ENCODE peak calls at places on chromosome 3, in four cellular contexts. B is K562, L is GM12878, E is H1. T is an unnamed sample.

GRCh38 chr3:15348246-15348645 is 15.9 kb upstream of the SH3BP5 start:
- DNase-seq in L (no peak), B (no peak), E (no peak), T (no peak)

GRCh38 chr3:154122096-154122911 is 1.1 kb downstream of the ARHGEF26 start:
- DNase-seq in E (no peak), B (no peak), L (no peak), T (no peak)

GRCh38 chr3:46496745-46497555 is 826 bp upstream of the RTP3 start:
- DNase-seq in L (peak), B (no peak), E (peak), T (no peak)

GRCh38 chr3:14144423-14145075 is 19.7 kb downstream of the TMEM43 start:
- DNase-seq in B (peak), L (peak), E (no peak), T (peak)

GRCh38 chr3:90080988-90081387 is 973.6 kb downstream of the EPHA3 start:
- DNase-seq in B (no peak), L (no peak), E (peak), T (no peak)

GRCh38 chr3:14700891-14701290 is 25.9 kb downstream of the C3orf20 start:
- DNase-seq in B (no peak), E (no peak), L (no peak), T (no peak)

GRCh38 chr3:146125946-146126345 is 35.0 kb downstream of the PLOD2 start:
- DNase-seq in L (no peak), E (no peak), B (no peak), T (no peak)

GRCh38 chr3:38835939-38836338 is 19.9 kb upstream of the SCN10A start:
- DNase-seq in E (no peak), L (no peak), B (no peak), T (no peak)

GRCh38 chr3:54122802-54123537 is 618 bp downstream of the CACNA2D3 start:
- DNase-seq in B (no peak), E (no peak), L (no peak), T (no peak)

GRCh38 chr3:123290962-123291361 is 89.2 kb downstream of the SEC22A start:
- DNase-seq in L (no peak), B (no peak), E (no peak), T (no peak)

GRCh38 chr3:120767106-120767505 is 24.6 kb downstream of the GTF2E1 start:
- DNase-seq in L (no peak), E (no peak), B (no peak), T (no peak)

GRCh38 chr3:148074057-148074456 is 623.6 kb upstream of the AGTR1 start:
- DNase-seq in L (no peak), B (no peak), E (no peak), T (no peak)

GRCh38 chr3:66400381-66401156 is 100.3 kb downstream of the LRIG1 start:
- DNase-seq in L (no peak), B (no peak), E (no peak), T (no peak)

GRCh38 chr3:186993940-186994670 is 63.8 kb downstream of the ST6GAL1 start:
- DNase-seq in E (no peak), L (no peak), B (no peak), T (no peak)

GRCh38 chr3:42014949-42015533 is 53.1 kb upstream of the ULK4 start:
- DNase-seq in B (no peak), E (no peak), L (no peak), T (no peak)

GRCh38 chr3:122577409-122578028 is at the start of gene PARP15:
- DNase-seq in L (no peak), E (peak), B (no peak), T (no peak)

GRCh38 chr3:46349484-46350261 is 4.2 kb upstream of the CCR2 start:
- DNase-seq in B (no peak), E (no peak), L (no peak), T (no peak)

GRCh38 chr3:52440249-52440551 is 4.7 kb downstream of the SEMA3G start:
- DNase-seq in E (no peak), B (no peak), L (no peak), T (no peak)

GRCh38 chr3:61111764-61112163 is 139.5 kb downstream of the FHIT start:
- DNase-seq in B (no peak), E (no peak), L (peak), T (no peak)

GRCh38 chr3:192169332-192169915 is 557.9 kb downstream of the FGF12 start:
- DNase-seq in E (no peak), L (no peak), B (no peak), T (no peak)

GRCh38 chr3:113557374-113557773 is 25.0 kb downstream of the SIDT1 start:
- DNase-seq in B (no peak), L (no peak), E (no peak), T (peak)

GRCh38 chr3:32457971-32458471 is 44.6 kb downstream of the CMTM6 start:
- DNase-seq in E (no peak), B (no peak), L (no peak), T (no peak)

GRCh38 chr3:78604328-78604727 is 1163.5 kb downstream of the ROBO1 start:
- DNase-seq in E (no peak), B (no peak), L (no peak), T (no peak)

GRCh38 chr3:174873832-174874231 is 14.7 kb downstream of the NAALADL2 start:
- DNase-seq in B (no peak), L (no peak), E (no peak), T (no peak)

GRCh38 chr3:45551214-45552010 is 43.1 kb upstream of the LIMD1 start:
- DNase-seq in E (peak), L (no peak), B (peak), T (peak)

GRCh38 chr3:49410844-49411549 is 779 bp downstream of the RHOA start:
- DNase-seq in B (no peak), E (no peak), L (no peak), T (no peak)

GRCh38 chr3:188947983-188948657 is 223.7 kb upstream of the TPRG1 start:
- DNase-seq in B (no peak), E (peak), L (no peak), T (peak)

GRCh38 chr3:188946351-188946750 is 225.4 kb upstream of the TPRG1 start:
- DNase-seq in L (no peak), E (no peak), B (no peak), T (no peak)

GRCh38 chr3:188947401-188947982 is 224.3 kb upstream of the TPRG1 start:
- DNase-seq in L (no peak), B (peak), E (peak), T (peak)

GRCh38 chr3:188948658-188949400 is 222.9 kb upstream of the TPRG1 start:
- DNase-seq in B (no peak), L (no peak), E (no peak), T (peak)

GRCh38 chr3:188946837-188947236 is 224.9 kb upstream of the TPRG1 start:
- DNase-seq in B (no peak), E (no peak), L (no peak), T (no peak)
- H3K4me3 ChIP-seq in B (no peak), E (peak), L (no peak), T (peak)

DNA sequence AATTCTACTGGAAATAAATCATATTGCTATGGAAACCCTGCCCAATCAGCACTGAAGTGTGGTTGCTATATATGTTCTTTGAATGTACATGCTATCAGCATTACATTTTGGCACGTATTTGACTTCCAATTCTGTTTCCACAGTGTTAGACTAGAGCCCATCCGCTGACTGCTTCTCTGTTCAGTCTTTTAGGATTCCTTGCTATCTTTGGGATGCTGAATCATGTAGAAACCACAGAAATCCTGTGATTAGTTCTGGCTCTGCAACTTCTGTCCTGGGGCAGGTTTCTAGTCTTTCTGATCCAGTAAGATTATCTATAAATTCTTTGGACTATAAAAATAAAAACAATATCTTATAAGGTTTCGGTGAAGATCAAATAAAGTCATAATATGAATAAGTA is 128.3 kb upstream of the SLC7A14 start:
- DNase-seq in B (no peak), L (no peak), E (no peak), T (no peak)
- TF ChIP-seq EGR1 in B (no peak), L (no peak), E (no peak), T (no peak)

GRCh38 chr3:126969586-126969985 is 13.3 kb upstream of the PLXNA1 start:
- DNase-seq in L (no peak), E (no peak), B (no peak), T (no peak)
- H3K4me3 ChIP-seq in L (no peak), E (no peak), B (no peak), T (no peak)

GRCh38 chr3:71504250-71505036 is 79.1 kb downstream of the FOXP1 start:
- DNase-seq in E (no peak), L (no peak), B (peak), T (peak)

GRCh38 chr3:71499477-71499876 is 84.1 kb downstream of the FOXP1 start:
- DNase-seq in B (no peak), L (no peak), E (no peak), T (no peak)

GRCh38 chr3:71503525-71504249 is 79.8 kb downstream of the FOXP1 start:
- DNase-seq in B (no peak), L (no peak), E (no peak), T (no peak)

GRCh38 chr3:71500696-71501095 is 82.8 kb downstream of the FOXP1 start:
- DNase-seq in B (no peak), E (no peak), L (no peak), T (no peak)

DNA sequence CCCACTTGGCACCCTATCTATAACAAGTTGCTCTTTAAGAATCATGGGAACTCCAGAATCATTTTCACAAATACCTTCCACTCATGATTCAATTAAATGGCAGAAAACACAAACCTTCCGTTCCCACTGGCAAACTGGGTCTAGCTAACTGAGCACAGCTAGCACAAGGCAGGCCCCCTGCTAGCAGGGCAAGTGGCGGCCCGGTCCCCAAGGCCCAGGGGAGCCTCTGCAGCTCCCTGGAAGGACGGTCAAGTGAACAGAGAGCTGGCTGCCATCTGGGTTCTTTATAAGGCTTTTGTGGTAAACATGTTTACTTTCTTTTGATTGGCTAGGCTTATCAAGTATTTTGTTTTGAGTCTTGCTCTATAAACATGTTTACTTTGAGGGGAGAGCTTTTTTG is 81.5 kb downstream of the FOXP1 start:
- DNase-seq in B (no peak), E (no peak), L (no peak), T (no peak)
- TF ChIP-seq EGR1 in B (no peak), E (no peak), L (no peak), T (no peak)

GRCh38 chr3:127690823-127691452 is 18.2 kb downstream of the ABTB1 start:
- DNase-seq in B (no peak), L (no peak), E (no peak), T (peak)

GRCh38 chr3:127689266-127689860 is 16.6 kb downstream of the ABTB1 start:
- DNase-seq in B (no peak), L (no peak), E (no peak), T (no peak)

GRCh38 chr3:127688416-127689265 is 15.9 kb downstream of the ABTB1 start:
- DNase-seq in L (no peak), B (no peak), E (no peak), T (no peak)

GRCh38 chr3:127691494-127691893 is 18.7 kb downstream of the ABTB1 start:
- DNase-seq in L (no peak), E (no peak), B (no peak), T (no peak)

DNA sequence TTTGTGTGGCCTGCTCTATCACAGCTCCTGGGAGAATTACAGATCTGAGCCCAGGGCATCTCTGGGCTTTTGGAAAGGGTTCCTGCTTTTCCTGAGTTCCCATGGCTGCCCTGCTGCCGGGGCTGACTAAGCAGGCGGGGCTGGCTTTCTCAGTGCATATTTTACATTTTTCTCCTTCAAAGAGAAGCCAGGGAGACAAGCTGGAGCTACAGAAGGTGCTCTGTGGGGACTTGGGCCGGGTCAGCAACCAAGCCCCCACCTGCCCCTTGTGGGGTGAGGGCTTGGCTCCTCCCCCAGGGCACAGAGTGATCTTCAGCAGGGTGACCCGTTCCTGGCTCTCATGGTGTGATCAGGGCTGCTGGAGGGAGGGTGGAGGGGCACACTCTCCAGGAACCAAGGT is 17.4 kb downstream of the ABTB1 start:
- DNase-seq in E (no peak), L (no peak), B (no peak), T (no peak)
- H3K4me3 ChIP-seq in E (no peak), L (no peak), B (no peak), T (no peak)

GRCh38 chr3:157166115-157166514 is 6.2 kb upstream of the CCNL1 start:
- DNase-seq in B (no peak), L (no peak), E (no peak), T (no peak)
- TF ChIP-seq EGR1 in B (no peak), L (no peak), E (no peak), T (no peak)

T was measured in HCT116.